ENCODE peak calls at places on chromosome 18, in four cellular contexts. V is NCI-H748 treated with DMSO at 0.1 percent for 48 hours, D is neural crest cell, L is GM12865. Y is an unnamed sample.

GRCh38 chr18:11807233-11807632 is 44.0 kb upstream of the CHMP1B start:
- DNase-seq in D (no peak), V (no peak), L (no peak), Y (no peak)

GRCh38 chr18:21369146-21369545 is 127.1 kb downstream of the GREB1L start:
- DNase-seq in D (no peak), V (no peak), L (no peak), Y (no peak)

GRCh38 chr18:7147399-7147798 is 29.8 kb upstream of the LAMA1 start:
- DNase-seq in V (no peak), L (no peak), D (no peak), Y (no peak)

GRCh38 chr18:51072586-51073303 is 42.7 kb downstream of the SMAD4 start:
- DNase-seq in V (no peak), L (no peak), D (no peak), Y (no peak)

GRCh38 chr18:10040287-10041011 is 126.6 kb downstream of the VAPA start:
- DNase-seq in V (no peak), D (no peak), L (no peak), Y (no peak)

GRCh38 chr18:73908323-73908722 is 239.3 kb downstream of the FBXO15 start:
- DNase-seq in L (peak), D (peak), V (no peak), Y (peak)

GRCh38 chr18:73556904-73557303 is 590.7 kb downstream of the FBXO15 start:
- DNase-seq in D (no peak), V (no peak), L (no peak), Y (no peak)

GRCh38 chr18:58103339-58103930 is 59.4 kb downstream of the NEDD4L start:
- DNase-seq in L (no peak), D (no peak), V (no peak), Y (no peak)

GRCh38 chr18:30044496-30044895 is 998.0 kb downstream of the DSC3 start:
- DNase-seq in L (no peak), V (no peak), D (no peak), Y (no peak)

GRCh38 chr18:52340466-52341378 is 725 bp downstream of the DCC start:
- DNase-seq in D (no peak), L (no peak), V (peak), Y (no peak)

GRCh38 chr18:72848534-72849237 is 19.1 kb downstream of the NETO1 start:
- DNase-seq in V (no peak), D (no peak), L (no peak), Y (no peak)

GRCh38 chr18:73462092-73462491 is 594.3 kb upstream of the NETO1 start:
- DNase-seq in D (no peak), V (no peak), L (no peak), Y (no peak)

GRCh38 chr18:44761812-44762211 is 81.1 kb downstream of the SETBP1 start:
- DNase-seq in L (no peak), V (no peak), D (no peak), Y (no peak)

GRCh38 chr18:2978626-2979025 is 34.3 kb downstream of the LPIN2 start:
- DNase-seq in V (no peak), D (no peak), L (no peak), Y (no peak)

GRCh38 chr18:22509423-22509822 is 91.7 kb upstream of the CTAGE1 start:
- DNase-seq in L (no peak), V (no peak), D (no peak), Y (no peak)